ENCODE peak calls at places on chromosomes 13 and 19, in four cellular contexts. U is activated CD8-positive, alpha-beta memory T cell treated with anti-CD3 and anti-CD28 coated beads for 48 hours; M is fibroblast of the conjunctiva; C is SW 1271. N is an unnamed sample.

GRCh38 chr19:45283443-45284033 is 32.5 kb downstream of the MARK4 start:
- DNase-seq in U (no peak), M (no peak), C (no peak), N (no peak)

GRCh38 chr19:2567996-2568395 is 92.1 kb downstream of the GADD45B start:
- DNase-seq in U (no peak), M (no peak), C (no peak), N (no peak)

GRCh38 chr19:39007096-39007495 is 25.3 kb downstream of the FBXO27 start:
- DNase-seq in U (no peak), M (no peak), C (no peak), N (no peak)

GRCh38 chr19:19056636-19057275 is 7.0 kb upstream of the SLC25A42 start:
- DNase-seq in U (no peak), M (no peak), C (no peak), N (no peak)

GRCh38 chr13:113220141-113220598 is 10.8 kb downstream of the CUL4A start:
- DNase-seq in U (no peak), M (no peak), C (no peak), N (no peak)

GRCh38 chr13:40911341-40911740 is 107.8 kb downstream of the ELF1 start:
- DNase-seq in U (no peak), M (no peak), C (no peak), N (no peak)

GRCh38 chr19:11649941-11650340 is 52.7 kb downstream of the ZNF627 start:
- DNase-seq in U (no peak), M (no peak), C (no peak), N (no peak)

GRCh38 chr13:47211106-47211505 is 314.3 kb upstream of the HTR2A start:
- DNase-seq in U (no peak), M (no peak), C (peak), N (no peak)

GRCh38 chr19:18848860-18849661 is 17.3 kb downstream of the UPF1 start:
- DNase-seq in U (no peak), M (no peak), C (no peak), N (no peak)